ENCODE peak calls at places on chromosomes 13 and 19, in six cellular contexts. L, W, X, T, Z and Q are unnamed samples.

GRCh38 chr19:29449371-29449770 is 76.4 kb upstream of the VSTM2B start:
- DNase-seq in T (no peak), Z (no peak), L (no peak), W (no peak), X (no peak), Q (no peak)

GRCh38 chr19:17473041-17473440 is 2.7 kb downstream of the SLC27A1 start:
- DNase-seq in W (peak; percentile 65), L (no peak), T (no peak), X (peak; percentile 90), Z (no peak), Q (no peak)

GRCh38 chr19:3556978-3557460 is 367 bp downstream of the MFSD12 start:
- DNase-seq in L (peak; percentile 61), T (peak; percentile 70), W (no peak), X (peak; percentile 62), Z (peak; percentile 49), Q (peak; percentile 80)

GRCh38 chr19:52188822-52189744 is 769 bp upstream of the PPP2R1A start:
- DNase-seq in X (no peak), L (no peak), W (no peak), Z (no peak), T (peak; percentile 99), Q (peak; percentile 89)

GRCh38 chr13:107138468-107138867 is 570.5 kb upstream of the ARGLU1 start:
- DNase-seq in T (no peak), L (no peak), X (no peak), Z (peak; percentile 53), W (no peak), Q (no peak)

GRCh38 chr13:106619688-106620555 is 52.0 kb upstream of the ARGLU1 start:
- DNase-seq in X (peak; percentile 72), Z (peak; percentile 81), W (no peak), T (no peak), L (peak; percentile 44), Q (peak; percentile 81)

GRCh38 chr13:21124853-21125252 is 51.5 kb downstream of the SKA3 start:
- DNase-seq in L (peak; percentile 46), T (no peak), W (no peak), Z (no peak), X (peak; percentile 48), Q (peak; percentile 64)

GRCh38 chr13:31485183-31485582 is 254.1 kb upstream of the RXFP2 start:
- DNase-seq in W (no peak), L (no peak), X (peak; percentile 16), T (no peak), Z (no peak), Q (no peak)

GRCh38 chr19:37304190-37304883 is 66.6 kb upstream of the ZNF527 start:
- DNase-seq in L (peak; percentile 66), Z (peak; percentile 78), T (peak; percentile 46), X (no peak), W (no peak), Q (peak; percentile 74)